ENCODE peak calls at places on chromosomes 16 and 17, in six cellular contexts. Y is cardiac fibroblast; Z is cardiac muscle cell; O is BE2C; J is ovary; Q is CD8-positive, alpha-beta T cell. F is an unnamed sample.
A peak's percentile ranks its signal among the peaks of the same experiment; 100 is the strongest.

GRCh38 chr16:25841776-25842175 is 150.0 kb downstream of the HS3ST4 start:
- DNase-seq in Y (no peak), Z (no peak), O (no peak), J (no peak), Q (no peak), F (no peak)

GRCh38 chr17:27824745-27825144 is 24.4 kb upstream of the NOS2 start:
- DNase-seq in Y (no peak), Z (no peak), O (no peak), J (no peak), Q (no peak), F (no peak)

GRCh38 chr17:8001976-8002645 is at the start of gene GUCY2D:
- DNase-seq in Y (no peak), Z (no peak), O (no peak), J (no peak), Q (no peak), F (no peak)

GRCh38 chr17:5122586-5123342 is 6.9 kb downstream of the USP6 start:
- DNase-seq in Y (no peak), Z (peak; percentile 34), O (no peak), J (peak; percentile 22), Q (no peak), F (no peak)

GRCh38 chr17:77831497-77832179 is 126.9 kb upstream of the TNRC6C start:
- DNase-seq in Y (peak; percentile 73), Z (no peak), O (peak; percentile 49), J (no peak), Q (no peak), F (no peak)

GRCh38 chr17:60102632-60103047 is 23.9 kb upstream of the HEATR6 start:
- DNase-seq in Y (peak; percentile 79), Z (no peak), O (peak; percentile 16), J (no peak), Q (peak; percentile 7), F (no peak)

GRCh38 chr17:57245786-57246185 is 10.5 kb upstream of the MSI2 start:
- DNase-seq in Y (no peak), Z (no peak), O (no peak), J (peak; percentile 34), Q (no peak), F (no peak)

GRCh38 chr17:14775761-14776492 is 475.0 kb downstream of the HS3ST3B1 start:
- DNase-seq in Y (peak; percentile 21), Z (no peak), O (no peak), J (no peak), Q (no peak), F (no peak)

GRCh38 chr17:58377005-58377660 is 25.1 kb upstream of the SUPT4H1 start:
- DNase-seq in Y (no peak), Z (no peak), O (no peak), J (no peak), Q (no peak), F (no peak)

GRCh38 chr16:89230210-89230609 is 12.7 kb downstream of the ZNF778 start:
- DNase-seq in Y (no peak), Z (no peak), O (no peak), J (no peak), Q (no peak), F (no peak)

GRCh38 chr16:56196381-56196780 is 5.1 kb downstream of the GNAO1 start:
- DNase-seq in Y (no peak), Z (no peak), O (no peak), J (no peak), Q (no peak), F (no peak)

GRCh38 chr16:11253995-11254912 is 1.8 kb downstream of the SOCS1 start:
- DNase-seq in Y (no peak), Z (no peak), O (no peak), J (no peak), Q (no peak), F (no peak)

GRCh38 chr17:49512296-49513043 is 17.4 kb downstream of the NGFR start:
- DNase-seq in Y (no peak), Z (no peak), O (no peak), J (no peak), Q (no peak), F (no peak)

GRCh38 chr16:87266846-87267245 is 50.3 kb downstream of the C16orf95 start:
- DNase-seq in Y (no peak), Z (peak; percentile 46), O (no peak), J (no peak), Q (no peak), F (no peak)

GRCh38 chr17:2055494-2056220 is 754 bp downstream of the HIC1 start:
- DNase-seq in Y (peak; percentile 64), Z (no peak), O (no peak), J (peak; percentile 67), Q (peak; percentile 38), F (no peak)

GRCh38 chr16:87534751-87535150 is 41.9 kb upstream of the ZCCHC14 start:
- DNase-seq in Y (no peak), Z (no peak), O (no peak), J (no peak), Q (no peak), F (no peak)

GRCh38 chr17:8145811-8146210 is 6.4 kb downstream of the PER1 start:
- DNase-seq in Y (no peak), Z (no peak), O (no peak), J (peak; percentile 54), Q (no peak), F (no peak)

DNA sequence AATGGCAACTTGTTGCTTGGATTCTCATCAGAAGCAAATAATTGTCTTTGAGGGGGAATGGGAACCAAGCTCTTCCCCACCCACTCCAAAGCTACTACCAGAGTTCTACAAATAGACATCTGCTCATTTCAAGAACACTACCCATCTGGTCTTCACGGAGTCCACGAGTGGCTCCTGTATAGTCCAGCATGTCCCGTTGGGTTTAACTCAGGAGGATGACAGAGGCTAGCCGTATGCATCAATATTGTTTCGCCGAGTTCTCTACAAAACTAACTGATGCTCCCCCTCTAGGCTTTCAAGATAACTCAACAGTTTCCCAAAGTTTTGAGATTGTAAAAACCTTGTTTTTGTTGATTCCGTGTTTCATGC is 730 bp upstream of the BLMH start:
- DNase-seq in Y (no peak), Z (no peak), O (no peak), J (no peak), Q (no peak), F (no peak)
- H3K4me3 ChIP-seq in Y (peak overlapping the region; percentile 73), Z (peak overlapping the region; percentile 100), O (peak overlapping the region; percentile 81), J (peak overlapping the region; percentile 98), Q (peak overlapping the region; percentile 88), F (peak overlapping the region; percentile 78)

DNA sequence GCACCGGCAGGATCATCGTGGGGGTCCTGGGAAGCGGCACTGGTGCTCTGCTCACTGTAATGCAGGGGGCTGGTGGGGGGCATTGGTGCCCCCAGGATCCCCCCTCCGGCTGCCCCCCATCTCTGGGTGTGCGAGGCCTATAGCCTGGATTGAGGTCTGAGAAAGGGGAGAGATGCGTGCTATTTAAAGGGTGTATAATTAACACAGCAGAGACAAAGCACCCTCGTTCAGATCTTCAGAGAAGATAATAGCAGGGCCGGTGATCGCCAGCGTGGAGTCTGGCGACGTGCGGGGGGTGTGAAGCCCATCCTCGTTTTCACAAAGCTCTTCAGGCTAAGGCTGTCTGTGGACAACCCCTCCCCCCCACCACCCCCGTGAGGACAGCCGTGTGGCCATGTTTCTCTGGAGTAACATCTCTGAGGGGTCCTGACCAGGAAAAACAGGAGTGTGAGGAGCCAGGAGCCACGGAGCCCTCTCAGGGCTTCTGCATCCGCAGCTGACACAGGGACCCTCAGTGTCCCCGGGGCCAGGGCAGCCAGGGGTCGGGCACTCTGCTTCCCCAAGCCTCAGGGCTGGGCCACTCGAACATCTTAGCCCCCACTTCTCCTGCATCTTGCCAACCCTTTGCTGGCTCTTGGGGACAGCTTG is 58.7 kb downstream of the BAIAP2 start:
- DNase-seq in Y (no peak), Z (no peak), O (no peak), J (no peak), Q (no peak), F (no peak)
- H3K4me3 ChIP-seq in Y (no peak overlapping the region), Z (no peak overlapping the region), O (no peak overlapping the region), J (no peak overlapping the region), Q (no peak overlapping the region), F (no peak overlapping the region)

GRCh38 chr17:17739388-17740066 is 58.3 kb downstream of the RAI1 start:
- DNase-seq in Y (peak; percentile 59), Z (no peak), O (peak; percentile 50), J (peak; percentile 72), Q (no peak), F (no peak)

GRCh38 chr17:17736205-17737183 is 55.2 kb downstream of the RAI1 start:
- DNase-seq in Y (peak; percentile 25), Z (no peak), O (no peak), J (no peak), Q (no peak), F (no peak)

GRCh38 chr17:17740627-17741237 is 59.5 kb downstream of the RAI1 start:
- DNase-seq in Y (no peak), Z (no peak), O (no peak), J (peak; percentile 55), Q (no peak), F (no peak)

GRCh38 chr17:17737938-17738894 is 57.0 kb downstream of the RAI1 start:
- DNase-seq in Y (no peak), Z (peak; percentile 75), O (peak; percentile 57), J (peak; percentile 60), Q (no peak), F (no peak)

DNA sequence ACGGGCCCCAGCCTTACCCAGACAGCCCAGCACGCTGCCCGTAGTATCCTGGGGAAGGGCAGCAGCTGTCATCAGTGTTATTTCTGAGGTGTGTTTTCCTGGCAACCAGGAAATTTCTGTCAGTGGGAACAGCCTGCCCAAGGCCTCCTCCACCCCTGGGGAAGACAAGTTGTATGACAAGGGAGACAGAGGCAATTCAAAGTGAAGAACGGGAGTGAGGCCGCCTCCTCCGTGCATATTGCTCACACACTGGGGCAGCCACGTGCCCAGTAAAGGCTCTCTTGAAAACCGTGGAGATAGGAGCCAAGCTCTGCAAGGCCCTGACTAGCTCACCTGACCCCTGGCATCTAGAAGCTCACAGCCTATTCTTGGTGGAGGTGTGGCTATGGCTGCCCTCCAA is 57.6 kb downstream of the RAI1 start:
- DNase-seq in Y (no peak), Z (no peak), O (no peak), J (no peak), Q (no peak), F (no peak)
- H3K4me3 ChIP-seq in Y (no peak overlapping the region), Z (no peak overlapping the region), O (no peak overlapping the region), J (no peak overlapping the region), Q (no peak overlapping the region), F (no peak overlapping the region)

GRCh38 chr17:42184717-42185496 is at the start of gene HCRT:
- DNase-seq in Y (no peak), Z (no peak), O (no peak), J (no peak), Q (no peak), F (no peak)
- H3K4me3 ChIP-seq in Y (peak within 1 kb of the TSS; percentile 37), Z (peak within 1 kb of the TSS; percentile 27), O (no peak within 1 kb of the TSS), J (peak within 1 kb of the TSS; percentile 24), Q (peak within 1 kb of the TSS; percentile 75), F (peak within 1 kb of the TSS; percentile 51)

DNA sequence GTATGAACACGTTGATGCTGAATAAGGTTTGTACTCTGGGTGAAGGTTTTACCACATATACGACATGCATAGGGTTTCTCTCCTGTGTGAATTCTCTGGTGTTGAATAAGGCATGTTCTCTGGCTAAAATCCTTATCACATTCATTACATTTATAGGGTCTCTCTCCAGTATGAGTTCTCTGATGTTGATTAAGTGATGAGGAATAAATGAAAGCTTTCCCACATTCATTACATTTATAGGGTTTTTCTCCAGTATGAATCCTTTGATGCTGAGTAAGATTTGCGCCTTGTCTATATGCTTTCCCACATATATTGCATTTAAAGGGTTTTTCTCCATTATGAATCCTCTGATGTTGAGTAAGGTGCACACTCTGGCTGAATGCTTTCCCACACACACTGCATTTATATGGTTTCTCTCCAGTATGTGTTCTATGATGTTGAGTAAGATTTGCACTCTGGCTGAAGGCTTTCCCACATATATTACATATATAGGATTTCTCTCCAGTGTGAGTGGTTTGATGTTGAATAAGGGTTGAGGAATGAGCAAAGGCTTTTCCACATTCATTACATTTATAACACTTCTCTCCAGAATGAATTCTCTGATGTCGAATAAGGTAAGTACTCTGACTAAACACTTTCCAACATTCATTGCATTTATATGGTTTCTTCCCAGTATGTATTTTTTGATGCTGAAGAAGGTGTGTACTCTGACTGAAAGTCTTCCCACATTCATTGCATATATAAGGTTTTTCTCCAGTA is 16.9 kb downstream of the ZNF287 start:
- DNase-seq in Y (no peak), Z (no peak), O (no peak), J (no peak), Q (no peak), F (no peak)
- H3K4me3 ChIP-seq in Y (no peak overlapping the region), Z (no peak overlapping the region), O (no peak overlapping the region), J (no peak overlapping the region), Q (no peak overlapping the region), F (no peak overlapping the region)

F was measured in NT2/D1.